ENCODE peak calls at places on chromosomes 7 and 10, in four cellular contexts. T, L, B and I are unnamed samples.

GRCh38 chr10:29658984-29659769 is 24.4 kb upstream of the SVIL start:
- DNase-seq in T (peak), L (peak), B (peak), I (no peak)

GRCh38 chr7:158299607-158300006 is 288.0 kb downstream of the PTPRN2 start:
- DNase-seq in T (no peak), L (no peak), B (no peak), I (no peak)

GRCh38 chr7:2237109-2237602 is 4.4 kb upstream of the MAD1L1 start:
- DNase-seq in T (peak), L (no peak), B (no peak), I (no peak)

GRCh38 chr7:19113855-19114590 is 3.4 kb downstream of the TWIST1 start:
- DNase-seq in T (no peak), L (no peak), B (no peak), I (peak)

GRCh38 chr10:52453501-52453900 is 139.4 kb downstream of the DKK1 start:
- DNase-seq in T (no peak), L (no peak), B (no peak), I (no peak)

GRCh38 chr7:127751062-127751722 is 99.2 kb downstream of the SND1 start:
- DNase-seq in T (no peak), L (no peak), B (no peak), I (no peak)

GRCh38 chr10:44961931-44962750 is 2.5 kb downstream of the RASSF4 start:
- DNase-seq in T (no peak), L (no peak), B (no peak), I (no peak)

GRCh38 chr7:140165422-140165821 is 11.4 kb downstream of the KDM7A start:
- DNase-seq in T (no peak), L (no peak), B (no peak), I (no peak)

GRCh38 chr10:5199398-5199797 is 2.8 kb downstream of the AKR1C4 start:
- DNase-seq in T (no peak), L (no peak), B (peak), I (no peak)

GRCh38 chr7:36300696-36301350 is 88.8 kb upstream of the ANLN start:
- DNase-seq in T (no peak), L (no peak), B (no peak), I (no peak)

GRCh38 chr10:86646933-86647332 is 7.4 kb upstream of the OPN4 start:
- DNase-seq in T (no peak), L (no peak), B (no peak), I (peak)

GRCh38 chr7:108138911-108139310 is 8.8 kb upstream of the LAMB4 start:
- DNase-seq in T (no peak), L (no peak), B (no peak), I (no peak)

GRCh38 chr10:113047605-113047962 is 97.5 kb downstream of the TCF7L2 start:
- DNase-seq in T (no peak), L (no peak), B (no peak), I (no peak)

GRCh38 chr7:143005632-143006260 is 21.2 kb downstream of the OR9A2 start:
- DNase-seq in T (no peak), L (no peak), B (no peak), I (no peak)

GRCh38 chr7:76051840-76052239 is 3.9 kb downstream of the MDH2 start:
- DNase-seq in T (no peak), L (no peak), B (no peak), I (no peak)

GRCh38 chr7:152072451-152072850 is 47.0 kb downstream of the GALNT11 start:
- DNase-seq in T (no peak), L (no peak), B (no peak), I (no peak)

GRCh38 chr7:24133691-24134090 is 150.3 kb upstream of the NPY start:
- DNase-seq in T (no peak), L (no peak), B (no peak), I (no peak)

GRCh38 chr10:79185067-79185774 is 116.5 kb downstream of the ZMIZ1 start:
- DNase-seq in T (no peak), L (peak), B (no peak), I (no peak)

GRCh38 chr7:45655539-45655938 is 81.4 kb downstream of the ADCY1 start:
- DNase-seq in T (no peak), L (no peak), B (no peak), I (no peak)
- TF ChIP-seq NFIC in T (no peak), L (no peak), B (no peak), I (no peak)

GRCh38 chr7:88597941-88598425 is 161.5 kb upstream of the ZNF804B start:
- DNase-seq in T (no peak), L (no peak), B (no peak), I (no peak)

DNA sequence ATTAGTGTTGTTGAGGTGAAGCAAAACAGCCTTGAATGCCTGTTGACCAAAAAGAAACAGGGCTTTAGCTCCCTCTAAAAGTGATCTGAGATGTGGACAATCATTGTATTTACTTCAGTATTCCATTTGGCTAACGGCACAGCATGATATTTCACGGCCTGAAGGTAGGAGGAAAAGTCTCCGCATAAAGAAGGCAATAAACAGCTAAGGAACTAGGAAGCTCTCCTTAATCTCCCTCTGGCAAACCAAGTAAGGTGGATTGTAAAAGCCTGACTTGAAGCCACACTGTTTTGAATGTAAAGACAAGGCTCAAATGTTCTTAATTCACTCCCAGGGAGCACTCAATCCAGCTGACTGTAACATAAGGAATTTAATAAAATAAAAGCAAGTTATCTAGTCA is 160.0 kb upstream of the ZNF804B start:
- DNase-seq in T (no peak), L (no peak), B (no peak), I (no peak)
- TF ChIP-seq NFIC in T (no peak), L (no peak), B (no peak), I (no peak)

DNA sequence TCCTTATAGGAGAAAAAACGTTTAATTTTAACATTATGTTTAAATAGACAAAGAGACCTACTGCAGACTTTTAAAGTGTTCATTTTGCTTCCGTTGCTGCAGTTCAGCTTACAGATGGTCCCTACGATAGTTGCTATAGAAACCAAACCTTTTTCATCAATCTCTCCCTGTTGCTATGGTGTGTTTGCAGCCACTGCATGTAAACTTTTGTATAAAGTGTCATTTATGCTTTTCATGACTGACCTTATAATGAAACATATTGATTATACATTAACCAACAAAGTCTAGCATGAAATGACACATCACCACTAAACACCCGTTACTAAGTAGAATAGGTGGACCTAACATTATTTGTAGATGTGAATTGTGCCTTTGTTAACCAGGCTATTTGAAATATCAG is 63.8 kb downstream of the CACNB2 start:
- DNase-seq in T (no peak), L (no peak), B (no peak), I (peak)
- TF ChIP-seq NFIC in T (no peak), L (no peak), B (no peak), I (no peak)

GRCh38 chr10:88392222-88392621 is 190.9 kb downstream of the RNLS start:
- DNase-seq in T (peak), L (no peak), B (no peak), I (no peak)
- TF ChIP-seq NFIC in T (peak), L (no peak), B (no peak), I (no peak)